ENCODE peak calls at places on chromosomes 12 and 14, in six cellular contexts. I is prostate gland; O is stimulated activated naive CD8-positive, alpha-beta T cell treated with anti-CD3 and anti-CD28 coated beads, Interleukin-15, amount 100 ng/mL, for 72 hours; L is posterior cingulate gyrus; T is sciatic nerve; Q is NCI-H1092 treated with DMSO at 0.1 percent for 48 hours. K is an unnamed sample.

GRCh38 chr14:93628048-93628447 is 160.2 kb downstream of the PRIMA1 start:
- DNase-seq in I (no peak), O (no peak), L (no peak), T (no peak), Q (no peak), K (no peak)

GRCh38 chr12:54017027-54017788 is 8.4 kb downstream of the HOXC8 start:
- DNase-seq in I (no peak), O (no peak), L (no peak), T (no peak), Q (peak; percentile 98), K (no peak)

GRCh38 chr12:93042684-93043083 is 113.6 kb upstream of the EEA1 start:
- DNase-seq in I (no peak), O (no peak), L (no peak), T (no peak), Q (no peak), K (no peak)

GRCh38 chr14:94578712-94579111 is 2.5 kb upstream of the SERPINA5 start:
- DNase-seq in I (no peak), O (no peak), L (no peak), T (no peak), Q (no peak), K (no peak)

GRCh38 chr12:32566663-32567634 is 112.2 kb upstream of the DNM1L start:
- DNase-seq in I (no peak), O (no peak), L (no peak), T (no peak), Q (no peak), K (peak; percentile 6)

GRCh38 chr14:63174760-63175191 is 29.5 kb upstream of the RHOJ start:
- DNase-seq in I (peak; percentile 26), O (no peak), L (no peak), T (no peak), Q (peak; percentile 81), K (peak; percentile 82)

GRCh38 chr12:46152456-46152855 is 116.4 kb downstream of the SLC38A1 start:
- DNase-seq in I (no peak), O (no peak), L (no peak), T (no peak), Q (no peak), K (no peak)

GRCh38 chr14:68599896-68600620 is 192.8 kb downstream of the ZFP36L1 start:
- DNase-seq in I (no peak), O (no peak), L (no peak), T (no peak), Q (no peak), K (no peak)

GRCh38 chr12:109717390-109718357 is 4.0 kb downstream of the FAM222A start:
- DNase-seq in I (no peak), O (no peak), L (no peak), T (no peak), Q (no peak), K (no peak)

GRCh38 chr12:92440072-92440471 is 262.7 kb upstream of the PLEKHG7 start:
- DNase-seq in I (no peak), O (no peak), L (no peak), T (no peak), Q (no peak), K (no peak)

GRCh38 chr12:55687746-55688145 is 20.0 kb downstream of the ITGA7 start:
- DNase-seq in I (no peak), O (peak; percentile 50), L (no peak), T (peak; percentile 44), Q (no peak), K (no peak)

GRCh38 chr12:56800221-56800620 is 37.1 kb downstream of the HSD17B6 start:
- DNase-seq in I (no peak), O (no peak), L (no peak), T (no peak), Q (no peak), K (no peak)

GRCh38 chr14:103022669-103023044 is 34.7 kb downstream of the CDC42BPB start:
- DNase-seq in I (no peak), O (no peak), L (no peak), T (peak; percentile 9), Q (no peak), K (no peak)

GRCh38 chr12:124140889-124141550 is 153.9 kb upstream of the RFLNA start:
- DNase-seq in I (no peak), O (no peak), L (no peak), T (no peak), Q (no peak), K (no peak)

GRCh38 chr14:61524211-61524806 is 171.0 kb upstream of the HIF1A start:
- DNase-seq in I (no peak), O (no peak), L (no peak), T (no peak), Q (peak; percentile 54), K (peak; percentile 88)

GRCh38 chr12:122726056-122726558 is 4.5 kb downstream of the HCAR1 start:
- DNase-seq in I (peak; percentile 43), O (no peak), L (no peak), T (no peak), Q (no peak), K (no peak)

GRCh38 chr14:68210729-68211299 is 391.2 kb downstream of the RAD51B start:
- DNase-seq in I (no peak), O (peak; percentile 60), L (no peak), T (no peak), Q (no peak), K (peak; percentile 94)

GRCh38 chr14:100504372-100505078 is 82.7 kb downstream of the BEGAIN start:
- DNase-seq in I (no peak), O (no peak), L (no peak), T (no peak), Q (no peak), K (no peak)

GRCh38 chr12:3523728-3524127 is 32.7 kb downstream of the PRMT8 start:
- DNase-seq in I (no peak), O (no peak), L (no peak), T (no peak), Q (no peak), K (no peak)

GRCh38 chr12:52082988-52083637 is 3.6 kb downstream of the SMIM41 start:
- DNase-seq in I (no peak), O (peak; percentile 72), L (peak; percentile 66), T (peak; percentile 84), Q (peak; percentile 73), K (peak; percentile 69)

GRCh38 chr12:49821375-49822287 is 6.6 kb downstream of the NCKAP5L start:
- DNase-seq in I (no peak), O (no peak), L (no peak), T (no peak), Q (no peak), K (no peak)

GRCh38 chr14:55572578-55572977 is 7.4 kb upstream of the KTN1 start:
- DNase-seq in I (no peak), O (no peak), L (no peak), T (no peak), Q (peak; percentile 87), K (peak; percentile 69)

GRCh38 chr14:92122351-92122677 is 545 bp downstream of the CPSF2 start:
- DNase-seq in I (no peak), O (no peak), L (no peak), T (no peak), Q (peak; percentile 47), K (peak; percentile 47)

GRCh38 chr12:22275847-22276246 is 58.7 kb downstream of the ST8SIA1 start:
- DNase-seq in I (peak; percentile 58), O (no peak), L (no peak), T (peak; percentile 80), Q (no peak), K (peak; percentile 37)

GRCh38 chr14:100086361-100086760 is 21.1 kb downstream of the EVL start:
- DNase-seq in I (no peak), O (no peak), L (no peak), T (no peak), Q (no peak), K (no peak)

GRCh38 chr12:2212971-2213869 is 160.4 kb downstream of the CACNA1C start:
- DNase-seq in I (no peak), O (no peak), L (no peak), T (no peak), Q (no peak), K (peak; percentile 17)

K was measured in cardiac muscle cell.